ENCODE peak calls at places on chromosomes 7 and 10, in six cellular contexts. J is suprapubic skin; S is GM06990; P is stimulated activated naive CD8-positive, alpha-beta T cell treated with anti-CD3 and anti-CD28 coated beads, Interleukin-15, Interleukin-2, amounts not matched to agents 100 U/mL and 50 U/mL, for 24 hours; Z is neural crest cell; R is stimulated activated CD4-positive, alpha-beta T cell treated with anti-CD3 and anti-CD28 coated beads, Interleukin-12 subunit alpha, Interleukin-12 subunit beta, amount 100 ng/mL, for 4 hours. U is an unnamed sample.
A peak's percentile ranks its signal among the peaks of the same experiment; 100 is the strongest.

GRCh38 chr7:74040101-74040790 is 12.3 kb downstream of the ELN start:
- DNase-seq in J (peak; percentile 64), S (no peak), P (no peak), Z (no peak), R (no peak), U (no peak)

GRCh38 chr7:24896031-24896433 is 83.9 kb downstream of the OSBPL3 start:
- DNase-seq in J (no peak), S (peak; percentile 58), P (no peak), Z (no peak), R (no peak), U (no peak)

GRCh38 chr10:43323245-43323644 is 48.2 kb upstream of the FXYD4 start:
- DNase-seq in J (no peak), S (no peak), P (no peak), Z (no peak), R (no peak), U (no peak)

GRCh38 chr10:24184455-24184854 is 24.5 kb upstream of the KIAA1217 start:
- DNase-seq in J (no peak), S (no peak), P (no peak), Z (no peak), R (no peak), U (peak; percentile 81)

GRCh38 chr10:25843551-25844170 is 90.4 kb upstream of the MYO3A start:
- DNase-seq in J (no peak), S (no peak), P (no peak), Z (no peak), R (no peak), U (no peak)

GRCh38 chr10:74586088-74586585 is 240.3 kb upstream of the KAT6B start:
- DNase-seq in J (no peak), S (peak; percentile 45), P (peak; percentile 31), Z (no peak), R (no peak), U (no peak)

GRCh38 chr7:47039899-47040298 is 542.0 kb downstream of the TNS3 start:
- DNase-seq in J (no peak), S (no peak), P (no peak), Z (no peak), R (no peak), U (no peak)

GRCh38 chr7:111560773-111561658 is 1.3 kb downstream of the IMMP2L start:
- DNase-seq in J (no peak), S (no peak), P (no peak), Z (no peak), R (no peak), U (peak; percentile 59)

GRCh38 chr10:12984165-12984747 is 17.3 kb downstream of the CCDC3 start:
- DNase-seq in J (no peak), S (no peak), P (no peak), Z (no peak), R (no peak), U (no peak)